ENCODE peak calls at places on chromosome 21, in six cellular contexts. One of them, this sample, is unnamed.

GRCh38 chr21:45959779-45960390 is 21.7 kb upstream of the COL6A1 start:
- DNase-seq in hippocampal formation: no peak
- DNase-seq in stromal cell of bone marrow: no peak
- DNase-seq in fibroblast of gingiva: no peak
- DNase-seq in NCI-H1436: no peak
- DNase-seq in dorsolateral prefrontal cortex: no peak
- DNase-seq in this sample: no peak

GRCh38 chr21:42174173-42174572 is 44.8 kb upstream of the ABCG1 start:
- DNase-seq in hippocampal formation: no peak
- DNase-seq in dorsolateral prefrontal cortex: no peak
- DNase-seq in NCI-H1436: peak
- DNase-seq in stromal cell of bone marrow: no peak
- DNase-seq in fibroblast of gingiva: no peak
- DNase-seq in this sample: no peak

GRCh38 chr21:45590246-45590725 is 48.0 kb upstream of the SLC19A1 start:
- DNase-seq in hippocampal formation: no peak
- DNase-seq in dorsolateral prefrontal cortex: peak
- DNase-seq in NCI-H1436: no peak
- DNase-seq in fibroblast of gingiva: peak
- DNase-seq in stromal cell of bone marrow: no peak
- DNase-seq in this sample: no peak

GRCh38 chr21:43280949-43281633 is 112.3 kb downstream of the CRYAA start:
- DNase-seq in fibroblast of gingiva: no peak
- DNase-seq in dorsolateral prefrontal cortex: no peak
- DNase-seq in hippocampal formation: no peak
- DNase-seq in NCI-H1436: no peak
- DNase-seq in stromal cell of bone marrow: no peak
- DNase-seq in this sample: no peak

GRCh38 chr21:34670220-34670961 is 1.6 kb downstream of the CLIC6 start:
- DNase-seq in stromal cell of bone marrow: no peak
- DNase-seq in fibroblast of gingiva: no peak
- DNase-seq in hippocampal formation: no peak
- DNase-seq in NCI-H1436: no peak
- DNase-seq in dorsolateral prefrontal cortex: no peak
- DNase-seq in this sample: no peak

GRCh38 chr21:46472246-46472645 is 13.6 kb downstream of the DIP2A start:
- DNase-seq in hippocampal formation: no peak
- DNase-seq in dorsolateral prefrontal cortex: no peak
- DNase-seq in stromal cell of bone marrow: no peak
- DNase-seq in fibroblast of gingiva: no peak
- DNase-seq in NCI-H1436: no peak
- DNase-seq in this sample: no peak

GRCh38 chr21:45826733-45827692 is 154.6 kb upstream of the COL6A1 start:
- DNase-seq in hippocampal formation: no peak
- DNase-seq in stromal cell of bone marrow: no peak
- DNase-seq in dorsolateral prefrontal cortex: no peak
- DNase-seq in fibroblast of gingiva: no peak
- DNase-seq in NCI-H1436: no peak
- DNase-seq in this sample: no peak

GRCh38 chr21:38769253-38769780 is 36.4 kb upstream of the ETS2 start:
- DNase-seq in fibroblast of gingiva: peak
- DNase-seq in hippocampal formation: no peak
- DNase-seq in stromal cell of bone marrow: no peak
- DNase-seq in dorsolateral prefrontal cortex: no peak
- DNase-seq in NCI-H1436: no peak
- DNase-seq in this sample: no peak

GRCh38 chr21:45016491-45017375 is 57.6 kb upstream of the ADARB1 start:
- DNase-seq in stromal cell of bone marrow: no peak
- DNase-seq in NCI-H1436: no peak
- DNase-seq in dorsolateral prefrontal cortex: no peak
- DNase-seq in hippocampal formation: no peak
- DNase-seq in fibroblast of gingiva: no peak
- DNase-seq in this sample: no peak